ENCODE peak calls at places on chromosomes 3 and 15, in four cellular contexts. Q, I, C and D are unnamed samples.
A peak's percentile ranks its signal among the peaks of the same experiment; 100 is the strongest.

GRCh38 chr3:17349093-17349492 is 393.3 kb downstream of the TBC1D5 start:
- DNase-seq in I (no peak), Q (no peak), C (no peak), D (no peak)

GRCh38 chr3:196141052-196141865 is 59.4 kb upstream of the TFRC start:
- DNase-seq in I (no peak), Q (no peak), C (no peak), D (no peak)

GRCh38 chr15:57667171-57667924 is 39.2 kb upstream of the POLR2M start:
- DNase-seq in Q (peak; percentile 44), I (peak; percentile 39), C (peak; percentile 29), D (no peak)

GRCh38 chr3:53382106-53382505 is 34.8 kb upstream of the DCP1A start:
- DNase-seq in I (no peak), C (no peak), Q (no peak), D (no peak)

GRCh38 chr3:48119495-48120193 is 68.6 kb downstream of the CDC25A start:
- DNase-seq in Q (peak; percentile 27), C (no peak), I (no peak), D (no peak)

GRCh38 chr3:43346990-43347749 is 60.8 kb downstream of the SNRK start:
- DNase-seq in Q (no peak), I (no peak), C (no peak), D (no peak)

GRCh38 chr3:125322166-125322565 is 53.0 kb downstream of the ZNF148 start:
- DNase-seq in I (no peak), Q (no peak), C (no peak), D (no peak)

GRCh38 chr3:160879859-160880258 is 123.8 kb downstream of the PPM1L start:
- DNase-seq in Q (no peak), I (no peak), C (no peak), D (no peak)

GRCh38 chr15:39854161-39854560 is 65.9 kb downstream of the GPR176 start:
- DNase-seq in Q (no peak), C (no peak), I (no peak), D (no peak)

GRCh38 chr3:12907296-12907695 is 65.9 kb upstream of the RPL32 start:
- DNase-seq in Q (no peak), C (no peak), I (no peak), D (no peak)

GRCh38 chr3:39065197-39065596 is 13.4 kb downstream of the WDR48 start:
- DNase-seq in C (peak; percentile 68), Q (peak; percentile 21), I (peak; percentile 9), D (no peak)

GRCh38 chr15:67732994-67733393 is 92.3 kb upstream of the SKOR1 start:
- DNase-seq in C (no peak), Q (no peak), I (no peak), D (no peak)